ENCODE peak calls at places on chromosomes 6 and 20, in eight cellular contexts. D is posterior vena cava; U is NCI-H524; L is fibroblast of lung; G is right lobe of liver; B is Calu3; S is stimulated activated naive CD8-positive, alpha-beta T cell treated with anti-CD3 and anti-CD28 coated beads, Interleukin-15, amount 100 ng/mL, for 72 hours; A is testis. H is an unnamed sample.
A peak's percentile ranks its signal among the peaks of the same experiment; 100 is the strongest.

GRCh38 chr20:38937978-38938473 is 11.8 kb downstream of the FAM83D start:
- DNase-seq in D (no peak), U (no peak), L (no peak), G (no peak), B (no peak), S (no peak), A (no peak), H (no peak)

GRCh38 chr6:52995913-52996685 is 1.0 kb upstream of the GSTA4 start:
- DNase-seq in D (no peak), U (peak; percentile 64), L (peak; percentile 90), G (no peak), B (peak; percentile 39), S (peak; percentile 36), A (peak; percentile 62), H (peak; percentile 77)

GRCh38 chr6:142531727-142532126 is 229.9 kb downstream of the ADGRG6 start:
- DNase-seq in D (no peak), U (no peak), L (no peak), G (no peak), B (no peak), S (no peak), A (no peak), H (no peak)

GRCh38 chr6:37993596-37993995 is 174.1 kb downstream of the ZFAND3 start:
- DNase-seq in D (no peak), U (no peak), L (no peak), G (no peak), B (no peak), S (no peak), A (no peak), H (no peak)

GRCh38 chr6:71402101-71402500 is 113.5 kb downstream of the OGFRL1 start:
- DNase-seq in D (no peak), U (no peak), L (no peak), G (no peak), B (no peak), S (no peak), A (no peak), H (no peak)

GRCh38 chr6:169200931-169201514 is 52.6 kb downstream of the THBS2 start:
- DNase-seq in D (no peak), U (no peak), L (no peak), G (no peak), B (no peak), S (no peak), A (no peak), H (no peak)

GRCh38 chr6:170227996-170228550 is 62.8 kb downstream of the DLL1 start:
- DNase-seq in D (peak; percentile 41), U (no peak), L (no peak), G (no peak), B (no peak), S (no peak), A (no peak), H (no peak)

GRCh38 chr6:167146977-167147376 is 10.8 kb downstream of the GPR31 start:
- DNase-seq in D (no peak), U (no peak), L (no peak), G (no peak), B (no peak), S (no peak), A (peak; percentile 18), H (no peak)

GRCh38 chr20:11008444-11008843 is 334.6 kb upstream of the JAG1 start:
- DNase-seq in D (no peak), U (no peak), L (no peak), G (no peak), B (no peak), S (no peak), A (no peak), H (no peak)

GRCh38 chr6:98839788-98840361 is 5.5 kb downstream of the POU3F2 start:
- DNase-seq in D (no peak), U (peak; percentile 73), L (peak; percentile 30), G (no peak), B (no peak), S (no peak), A (no peak), H (peak; percentile 35)

GRCh38 chr6:9361749-9362148 is 926.4 kb upstream of the SLC35B3 start:
- DNase-seq in D (no peak), U (no peak), L (no peak), G (no peak), B (no peak), S (no peak), A (no peak), H (no peak)

GRCh38 chr6:112221561-112221960 is 32.8 kb downstream of the LAMA4 start:
- DNase-seq in D (no peak), U (no peak), L (no peak), G (no peak), B (no peak), S (no peak), A (no peak), H (no peak)

GRCh38 chr20:10501377-10501776 is 66.3 kb downstream of the SLX4IP start:
- DNase-seq in D (no peak), U (peak; percentile 81), L (no peak), G (no peak), B (no peak), S (peak; percentile 8), A (peak; percentile 27), H (peak; percentile 63)